ENCODE peak calls at places on chromosomes 3 and 15, in seven cellular contexts. E, N, I, T, U, V and D are unnamed samples.

GRCh38 chr3:107637416-107638182 is 114.8 kb downstream of the BBX start:
- DNase-seq in T (no peak), I (no peak), V (peak), U (no peak), N (peak), E (no peak), D (no peak)

GRCh38 chr3:4906107-4906621 is 73.1 kb upstream of the BHLHE40 start:
- DNase-seq in E (no peak), U (peak), T (no peak), N (peak), V (no peak), I (peak), D (no peak)

GRCh38 chr15:57969355-57969754 is 96.2 kb downstream of the ALDH1A2 start:
- DNase-seq in I (no peak), E (no peak), T (no peak), N (peak), V (no peak), U (no peak), D (no peak)

GRCh38 chr15:59678620-59679019 is 10.5 kb downstream of the BNIP2 start:
- DNase-seq in I (no peak), U (no peak), V (no peak), E (no peak), N (no peak), T (no peak), D (no peak)

GRCh38 chr15:49637857-49638256 is 17.0 kb downstream of the DTWD1 start:
- DNase-seq in V (no peak), N (peak), U (no peak), I (no peak), E (no peak), T (no peak), D (no peak)

GRCh38 chr3:143654906-143655305 is 193.4 kb downstream of the SLC9A9 start:
- DNase-seq in N (no peak), I (no peak), V (no peak), U (no peak), E (no peak), T (no peak), D (no peak)

GRCh38 chr3:13535905-13536304 is 13.0 kb upstream of the FBLN2 start:
- DNase-seq in U (no peak), T (no peak), I (no peak), E (no peak), N (no peak), V (no peak), D (no peak)

GRCh38 chr3:14274537-14274936 is 95.9 kb downstream of the LSM3 start:
- DNase-seq in E (no peak), N (peak), U (peak), V (no peak), T (no peak), I (no peak), D (no peak)

GRCh38 chr3:143973352-143974021 is 1.9 kb downstream of the DIPK2A start:
- DNase-seq in V (no peak), N (no peak), T (no peak), E (no peak), I (peak), U (peak), D (no peak)

GRCh38 chr3:45554001-45554691 is 40.4 kb upstream of the LIMD1 start:
- DNase-seq in N (peak), U (peak), T (no peak), E (no peak), V (peak), I (peak), D (no peak)

GRCh38 chr15:34070003-34070402 is 31.0 kb upstream of the AVEN start:
- DNase-seq in E (no peak), U (no peak), V (no peak), N (peak), T (no peak), I (no peak), D (no peak)

GRCh38 chr3:170816341-170816740 is 53.7 kb downstream of the RPL22L1 start:
- DNase-seq in U (no peak), V (no peak), I (no peak), T (no peak), N (no peak), E (no peak), D (no peak)

GRCh38 chr3:170813261-170813660 is 56.7 kb downstream of the RPL22L1 start:
- DNase-seq in T (no peak), N (no peak), I (no peak), V (no peak), U (no peak), E (no peak), D (no peak)

GRCh38 chr3:170814822-170815221 is 55.2 kb downstream of the RPL22L1 start:
- DNase-seq in I (no peak), U (no peak), V (no peak), N (no peak), E (no peak), T (no peak), D (no peak)

GRCh38 chr3:170815340-170815739 is 54.7 kb downstream of the RPL22L1 start:
- DNase-seq in N (peak), T (no peak), I (no peak), E (no peak), V (peak), U (no peak), D (peak)

GRCh38 chr3:170815930-170816329 is 54.1 kb downstream of the RPL22L1 start:
- DNase-seq in U (no peak), I (no peak), T (no peak), E (no peak), N (peak), V (peak), D (no peak)
- H4K8ac ChIP-seq in U (no peak), I (no peak), T (no peak), E (no peak), N (no peak), V (no peak), D (no peak)

GRCh38 chr3:54949491-54950044 is 21.7 kb upstream of the LRTM1 start:
- DNase-seq in V (peak), N (no peak), U (no peak), I (no peak), T (no peak), E (no peak), D (no peak)
- H4K8ac ChIP-seq in V (peak), N (no peak), U (no peak), I (no peak), T (no peak), E (no peak), D (no peak)

GRCh38 chr3:187025656-187026320 is 95.5 kb downstream of the ST6GAL1 start:
- DNase-seq in V (no peak), T (no peak), N (peak), I (no peak), U (no peak), E (no peak), D (no peak)
- H4K8ac ChIP-seq in V (no peak), T (no peak), N (no peak), I (no peak), U (no peak), E (no peak), D (no peak)

GRCh38 chr3:138220242-138220641 is 33.1 kb downstream of the ARMC8 start:
- DNase-seq in U (no peak), E (no peak), V (peak), N (peak), T (no peak), I (no peak), D (no peak)

GRCh38 chr3:138219255-138219654 is 32.2 kb downstream of the ARMC8 start:
- DNase-seq in I (no peak), U (no peak), V (peak), E (no peak), N (peak), T (no peak), D (no peak)

GRCh38 chr3:138220788-138221187 is 33.7 kb downstream of the ARMC8 start:
- DNase-seq in E (no peak), V (peak), U (no peak), N (no peak), T (no peak), I (no peak), D (no peak)

GRCh38 chr3:138222888-138223287 is 35.8 kb downstream of the ARMC8 start:
- DNase-seq in V (no peak), I (no peak), T (no peak), U (no peak), E (no peak), N (no peak), D (no peak)

GRCh38 chr3:138222316-138222715 is 35.2 kb downstream of the ARMC8 start:
- DNase-seq in T (no peak), U (no peak), E (no peak), I (no peak), N (no peak), V (no peak), D (no peak)
- H4K8ac ChIP-seq in T (no peak), U (no peak), E (no peak), I (no peak), N (no peak), V (no peak), D (no peak)

DNA sequence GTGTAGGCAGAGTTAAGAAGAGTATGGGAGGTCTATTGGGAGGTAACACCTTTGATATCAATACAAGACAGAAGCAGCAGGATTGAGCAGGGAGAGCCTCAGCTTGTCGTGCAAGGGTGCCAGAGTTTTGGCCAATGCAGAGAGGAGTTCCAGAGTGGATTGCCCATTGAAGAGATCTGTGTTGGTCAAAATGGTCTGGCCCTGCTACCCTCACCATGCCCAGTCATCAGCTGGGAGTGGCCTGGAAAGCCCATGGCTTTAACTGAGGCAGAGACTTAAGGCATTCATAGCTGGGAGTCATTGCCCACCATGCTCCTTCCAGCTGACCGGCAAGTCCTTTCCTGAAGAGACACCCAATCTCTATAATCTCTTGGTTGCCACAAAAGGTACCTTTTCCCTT is 271.3 kb downstream of the ABHD5 start:
- DNase-seq in V (no peak), U (no peak), T (no peak), E (no peak), N (no peak), I (no peak), D (no peak)
- H4K8ac ChIP-seq in V (no peak), U (no peak), T (no peak), E (no peak), N (no peak), I (no peak), D (no peak)

GRCh38 chr3:135085696-135086436 is 290.8 kb downstream of the EPHB1 start:
- DNase-seq in E (no peak), T (no peak), I (no peak), N (no peak), U (no peak), V (no peak), D (no peak)

GRCh38 chr3:135090020-135090717 is 295.1 kb downstream of the EPHB1 start:
- DNase-seq in E (no peak), N (no peak), V (peak), T (no peak), U (no peak), I (no peak), D (no peak)

GRCh38 chr3:135093121-135093520 is 298.1 kb downstream of the EPHB1 start:
- DNase-seq in E (no peak), T (no peak), I (no peak), N (no peak), V (no peak), U (no peak), D (no peak)

GRCh38 chr3:135091956-135092355 is 296.9 kb downstream of the EPHB1 start:
- DNase-seq in V (no peak), U (no peak), T (no peak), E (no peak), I (no peak), N (no peak), D (no peak)

GRCh38 chr3:135089451-135089850 is 294.4 kb downstream of the EPHB1 start:
- DNase-seq in N (no peak), I (no peak), T (no peak), U (no peak), E (no peak), V (no peak), D (no peak)
- H4K8ac ChIP-seq in N (no peak), I (no peak), T (no peak), U (no peak), E (no peak), V (no peak), D (no peak)

DNA sequence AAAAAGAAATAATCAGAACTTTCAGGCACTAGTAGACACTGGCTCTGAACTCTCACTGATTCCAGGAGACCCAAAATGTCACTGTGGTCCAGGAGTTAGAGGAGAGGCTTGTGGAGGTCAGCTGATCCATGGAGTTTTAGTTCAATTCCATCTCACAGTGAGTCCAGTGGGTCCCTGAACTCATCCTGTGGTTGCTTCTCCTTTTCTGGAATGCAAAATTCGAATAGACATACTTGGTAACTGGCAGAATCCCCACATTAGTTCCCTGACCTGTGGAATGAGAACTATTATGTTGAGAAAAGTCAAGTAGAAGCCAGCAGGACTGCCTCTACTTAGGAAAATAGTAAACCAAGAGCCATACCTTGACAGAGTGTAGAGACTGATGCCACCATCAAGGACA is 87.3 kb upstream of the OXTR start:
- DNase-seq in E (no peak), U (no peak), I (peak), T (no peak), N (no peak), V (no peak), D (no peak)
- H4K8ac ChIP-seq in E (no peak), U (no peak), I (peak), T (no peak), N (no peak), V (no peak), D (no peak)

DNA sequence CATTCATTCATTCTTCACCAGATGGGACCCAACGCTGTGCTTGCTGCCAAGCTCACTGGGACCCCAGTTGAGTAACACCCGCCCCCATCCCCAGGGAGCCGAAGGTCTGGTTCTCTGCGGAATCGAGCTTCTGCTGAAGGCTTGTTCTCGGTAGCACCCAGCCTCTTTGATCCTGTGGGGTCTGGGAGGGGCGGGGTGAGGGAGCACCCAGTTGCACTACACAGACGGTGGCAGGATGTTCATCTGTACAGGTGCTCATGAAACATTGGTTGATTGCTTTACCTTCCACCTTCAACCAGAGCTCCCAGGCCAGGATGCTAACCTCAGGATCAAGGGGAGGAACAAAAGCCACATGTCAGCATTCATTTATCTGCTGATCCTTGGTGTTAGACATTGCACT is 77.7 kb upstream of the RGMA start:
- DNase-seq in E (no peak), U (no peak), I (no peak), N (no peak), V (no peak), T (no peak), D (no peak)
- H4K8ac ChIP-seq in E (peak), U (no peak), I (no peak), N (no peak), V (no peak), T (no peak), D (no peak)